ENCODE peak calls at places on chromosomes 3 and 15, in ten cellular contexts. One of them, this sample, is unnamed.

GRCh38 chr3:82773207-82773606 is 1011.8 kb upstream of the GBE1 start:
- DNase-seq in sigmoid colon: no peak
- DNase-seq in CD8-positive, alpha-beta T cell: no peak
- DNase-seq in transverse colon: no peak
- DNase-seq in psoas muscle: no peak
- DNase-seq in adrenal gland: no peak
- DNase-seq in GM10248: no peak
- DNase-seq in lower leg skin: no peak
- DNase-seq in fibroblast of lung: no peak
- DNase-seq in astrocyte of the cerebellum: no peak
- DNase-seq in this sample: no peak

GRCh38 chr15:26294062-26294689 is 431.0 kb upstream of the ATP10A start:
- DNase-seq in CD8-positive, alpha-beta T cell: no peak
- DNase-seq in sigmoid colon: no peak
- DNase-seq in transverse colon: no peak
- DNase-seq in fibroblast of lung: no peak
- DNase-seq in GM10248: no peak
- DNase-seq in adrenal gland: no peak
- DNase-seq in lower leg skin: no peak
- DNase-seq in astrocyte of the cerebellum: no peak
- DNase-seq in psoas muscle: no peak
- DNase-seq in this sample: no peak

GRCh38 chr3:31181661-31182060 is 287.2 kb upstream of the GADL1 start:
- DNase-seq in lower leg skin: no peak
- DNase-seq in psoas muscle: no peak
- DNase-seq in CD8-positive, alpha-beta T cell: no peak
- DNase-seq in adrenal gland: no peak
- DNase-seq in astrocyte of the cerebellum: no peak
- DNase-seq in GM10248: no peak
- DNase-seq in sigmoid colon: no peak
- DNase-seq in transverse colon: no peak
- DNase-seq in fibroblast of lung: no peak
- DNase-seq in this sample: no peak

GRCh38 chr3:46926871-46927717 is 49.5 kb downstream of the CCDC12 start:
- DNase-seq in astrocyte of the cerebellum: no peak
- DNase-seq in adrenal gland: no peak
- DNase-seq in GM10248: peak; percentile 86
- DNase-seq in fibroblast of lung: no peak
- DNase-seq in psoas muscle: peak; percentile 41
- DNase-seq in CD8-positive, alpha-beta T cell: no peak
- DNase-seq in sigmoid colon: peak; percentile 61
- DNase-seq in transverse colon: peak; percentile 47
- DNase-seq in lower leg skin: no peak
- DNase-seq in this sample: no peak

GRCh38 chr15:97998307-97999071 is 38.0 kb downstream of the ARRDC4 start:
- DNase-seq in GM10248: no peak
- DNase-seq in adrenal gland: no peak
- DNase-seq in fibroblast of lung: no peak
- DNase-seq in transverse colon: no peak
- DNase-seq in CD8-positive, alpha-beta T cell: no peak
- DNase-seq in sigmoid colon: no peak
- DNase-seq in lower leg skin: no peak
- DNase-seq in psoas muscle: no peak
- DNase-seq in astrocyte of the cerebellum: no peak
- DNase-seq in this sample: no peak

GRCh38 chr3:18797378-18797777 is 350.9 kb upstream of the KCNH8 start:
- DNase-seq in astrocyte of the cerebellum: no peak
- DNase-seq in psoas muscle: no peak
- DNase-seq in lower leg skin: no peak
- DNase-seq in fibroblast of lung: no peak
- DNase-seq in CD8-positive, alpha-beta T cell: no peak
- DNase-seq in transverse colon: no peak
- DNase-seq in adrenal gland: no peak
- DNase-seq in GM10248: no peak
- DNase-seq in sigmoid colon: no peak
- DNase-seq in this sample: no peak

GRCh38 chr15:61749169-61749568 is 311.1 kb downstream of the VPS13C start:
- DNase-seq in lower leg skin: no peak
- DNase-seq in astrocyte of the cerebellum: no peak
- DNase-seq in GM10248: no peak
- DNase-seq in adrenal gland: no peak
- DNase-seq in psoas muscle: no peak
- DNase-seq in fibroblast of lung: peak; percentile 40
- DNase-seq in transverse colon: no peak
- DNase-seq in CD8-positive, alpha-beta T cell: no peak
- DNase-seq in sigmoid colon: no peak
- DNase-seq in this sample: no peak

GRCh38 chr3:70749122-70749521 is 436.7 kb upstream of the MDFIC2 start:
- DNase-seq in fibroblast of lung: no peak
- DNase-seq in lower leg skin: no peak
- DNase-seq in psoas muscle: peak; percentile 43
- DNase-seq in astrocyte of the cerebellum: no peak
- DNase-seq in adrenal gland: no peak
- DNase-seq in sigmoid colon: no peak
- DNase-seq in GM10248: no peak
- DNase-seq in CD8-positive, alpha-beta T cell: no peak
- DNase-seq in transverse colon: no peak
- DNase-seq in this sample: no peak

GRCh38 chr3:57142335-57142734 is 22.8 kb downstream of the IL17RD start:
- DNase-seq in GM10248: no peak
- DNase-seq in transverse colon: no peak
- DNase-seq in lower leg skin: peak; percentile 77
- DNase-seq in astrocyte of the cerebellum: no peak
- DNase-seq in CD8-positive, alpha-beta T cell: no peak
- DNase-seq in fibroblast of lung: no peak
- DNase-seq in psoas muscle: no peak
- DNase-seq in sigmoid colon: no peak
- DNase-seq in adrenal gland: no peak
- DNase-seq in this sample: no peak

GRCh38 chr3:124885466-124886167 is 1.5 kb downstream of the ITGB5 start:
- DNase-seq in astrocyte of the cerebellum: no peak
- DNase-seq in adrenal gland: no peak
- DNase-seq in sigmoid colon: peak; percentile 63
- DNase-seq in psoas muscle: no peak
- DNase-seq in fibroblast of lung: no peak
- DNase-seq in GM10248: no peak
- DNase-seq in CD8-positive, alpha-beta T cell: no peak
- DNase-seq in transverse colon: no peak
- DNase-seq in lower leg skin: no peak
- DNase-seq in this sample: no peak

GRCh38 chr3:101070260-101071121 is 77.3 kb upstream of the ABI3BP start:
- DNase-seq in astrocyte of the cerebellum: no peak
- DNase-seq in GM10248: peak; percentile 52
- DNase-seq in sigmoid colon: peak; percentile 68
- DNase-seq in psoas muscle: peak; percentile 70
- DNase-seq in lower leg skin: peak; percentile 84
- DNase-seq in CD8-positive, alpha-beta T cell: peak; percentile 24
- DNase-seq in adrenal gland: peak; percentile 71
- DNase-seq in transverse colon: peak; percentile 84
- DNase-seq in fibroblast of lung: no peak
- DNase-seq in this sample: peak; percentile 18

DNA sequence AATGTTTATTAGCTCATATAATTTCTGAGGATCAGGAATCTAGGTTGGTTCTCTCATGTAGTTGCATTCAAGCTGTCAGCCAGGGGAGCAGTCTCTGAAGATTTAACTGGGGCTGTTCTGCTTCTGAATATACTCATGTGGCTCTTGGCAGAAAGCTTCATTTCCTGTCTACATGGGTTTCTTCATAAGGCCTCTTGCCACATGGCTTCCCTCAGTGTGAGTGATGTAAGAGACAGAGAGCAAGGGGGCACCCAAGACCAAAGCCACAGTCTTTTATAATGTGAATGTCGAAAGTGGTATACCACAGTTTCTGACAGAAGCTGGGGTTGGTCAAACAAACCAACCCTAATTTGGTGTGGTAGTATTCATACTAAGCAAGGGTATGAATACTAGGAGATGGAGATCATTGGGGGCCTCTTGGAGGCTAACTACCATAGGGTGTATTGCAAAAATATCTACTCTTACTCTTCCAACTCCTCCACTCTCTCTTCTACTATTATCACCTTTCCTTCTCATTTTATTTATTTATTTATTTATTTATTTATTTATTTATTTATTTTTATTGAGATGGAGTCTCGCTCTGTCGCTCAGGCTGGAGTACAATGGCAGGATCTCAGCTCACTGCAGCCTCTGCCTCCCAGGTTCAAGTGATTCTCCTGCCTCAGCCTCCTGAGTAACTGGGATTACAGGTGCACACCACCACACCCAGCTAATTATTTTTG is 123.8 kb downstream of the B3GALNT1 start:
- DNase-seq in CD8-positive, alpha-beta T cell: no peak
- DNase-seq in psoas muscle: no peak
- DNase-seq in fibroblast of lung: no peak
- DNase-seq in astrocyte of the cerebellum: peak; percentile 9
- DNase-seq in sigmoid colon: no peak
- DNase-seq in lower leg skin: no peak
- DNase-seq in transverse colon: no peak
- DNase-seq in adrenal gland: peak; percentile 39
- DNase-seq in GM10248: no peak
- DNase-seq in this sample: no peak
- TF ChIP-seq CTCF in CD8-positive, alpha-beta T cell: no peak
- TF ChIP-seq CTCF in psoas muscle: no peak
- TF ChIP-seq CTCF in fibroblast of lung: no peak
- TF ChIP-seq CTCF in astrocyte of the cerebellum: no peak
- TF ChIP-seq CTCF in sigmoid colon: no peak
- TF ChIP-seq CTCF in lower leg skin: no peak
- TF ChIP-seq CTCF in transverse colon: no peak
- TF ChIP-seq CTCF in adrenal gland: no peak
- TF ChIP-seq CTCF in GM10248: no peak
- TF ChIP-seq CTCF in this sample: no peak

GRCh38 chr3:54866221-54866620 is 61.6 kb downstream of the LRTM1 start:
- DNase-seq in transverse colon: no peak
- DNase-seq in CD8-positive, alpha-beta T cell: no peak
- DNase-seq in adrenal gland: no peak
- DNase-seq in psoas muscle: no peak
- DNase-seq in GM10248: no peak
- DNase-seq in sigmoid colon: no peak
- DNase-seq in astrocyte of the cerebellum: no peak
- DNase-seq in fibroblast of lung: no peak
- DNase-seq in lower leg skin: peak; percentile 70
- DNase-seq in this sample: no peak

GRCh38 chr3:54874816-54875556 is 52.9 kb downstream of the LRTM1 start:
- DNase-seq in lower leg skin: no peak
- DNase-seq in fibroblast of lung: no peak
- DNase-seq in adrenal gland: no peak
- DNase-seq in psoas muscle: no peak
- DNase-seq in CD8-positive, alpha-beta T cell: no peak
- DNase-seq in astrocyte of the cerebellum: no peak
- DNase-seq in GM10248: no peak
- DNase-seq in sigmoid colon: no peak
- DNase-seq in transverse colon: no peak
- DNase-seq in this sample: no peak

GRCh38 chr3:54871867-54872266 is 56.0 kb downstream of the LRTM1 start:
- DNase-seq in lower leg skin: no peak
- DNase-seq in adrenal gland: no peak
- DNase-seq in fibroblast of lung: no peak
- DNase-seq in psoas muscle: no peak
- DNase-seq in transverse colon: no peak
- DNase-seq in GM10248: no peak
- DNase-seq in sigmoid colon: no peak
- DNase-seq in astrocyte of the cerebellum: no peak
- DNase-seq in CD8-positive, alpha-beta T cell: no peak
- DNase-seq in this sample: no peak

GRCh38 chr3:54873059-54873695 is 54.7 kb downstream of the LRTM1 start:
- DNase-seq in adrenal gland: no peak
- DNase-seq in GM10248: no peak
- DNase-seq in lower leg skin: no peak
- DNase-seq in sigmoid colon: no peak
- DNase-seq in CD8-positive, alpha-beta T cell: no peak
- DNase-seq in transverse colon: no peak
- DNase-seq in psoas muscle: no peak
- DNase-seq in astrocyte of the cerebellum: no peak
- DNase-seq in fibroblast of lung: no peak
- DNase-seq in this sample: no peak

GRCh38 chr3:54870423-54870822 is 57.4 kb downstream of the LRTM1 start:
- DNase-seq in GM10248: no peak
- DNase-seq in transverse colon: no peak
- DNase-seq in sigmoid colon: no peak
- DNase-seq in lower leg skin: no peak
- DNase-seq in psoas muscle: no peak
- DNase-seq in fibroblast of lung: peak; percentile 91
- DNase-seq in adrenal gland: peak; percentile 51
- DNase-seq in astrocyte of the cerebellum: peak; percentile 90
- DNase-seq in CD8-positive, alpha-beta T cell: no peak
- DNase-seq in this sample: peak; percentile 8
- TF ChIP-seq CTCF in GM10248: peak; percentile 20
- TF ChIP-seq CTCF in transverse colon: peak; percentile 43
- TF ChIP-seq CTCF in sigmoid colon: no peak
- TF ChIP-seq CTCF in lower leg skin: no peak
- TF ChIP-seq CTCF in psoas muscle: peak; percentile 61
- TF ChIP-seq CTCF in fibroblast of lung: peak; percentile 83
- TF ChIP-seq CTCF in adrenal gland: peak; percentile 69
- TF ChIP-seq CTCF in astrocyte of the cerebellum: peak; percentile 77
- TF ChIP-seq CTCF in CD8-positive, alpha-beta T cell: no peak
- TF ChIP-seq CTCF in this sample: peak; percentile 70

DNA sequence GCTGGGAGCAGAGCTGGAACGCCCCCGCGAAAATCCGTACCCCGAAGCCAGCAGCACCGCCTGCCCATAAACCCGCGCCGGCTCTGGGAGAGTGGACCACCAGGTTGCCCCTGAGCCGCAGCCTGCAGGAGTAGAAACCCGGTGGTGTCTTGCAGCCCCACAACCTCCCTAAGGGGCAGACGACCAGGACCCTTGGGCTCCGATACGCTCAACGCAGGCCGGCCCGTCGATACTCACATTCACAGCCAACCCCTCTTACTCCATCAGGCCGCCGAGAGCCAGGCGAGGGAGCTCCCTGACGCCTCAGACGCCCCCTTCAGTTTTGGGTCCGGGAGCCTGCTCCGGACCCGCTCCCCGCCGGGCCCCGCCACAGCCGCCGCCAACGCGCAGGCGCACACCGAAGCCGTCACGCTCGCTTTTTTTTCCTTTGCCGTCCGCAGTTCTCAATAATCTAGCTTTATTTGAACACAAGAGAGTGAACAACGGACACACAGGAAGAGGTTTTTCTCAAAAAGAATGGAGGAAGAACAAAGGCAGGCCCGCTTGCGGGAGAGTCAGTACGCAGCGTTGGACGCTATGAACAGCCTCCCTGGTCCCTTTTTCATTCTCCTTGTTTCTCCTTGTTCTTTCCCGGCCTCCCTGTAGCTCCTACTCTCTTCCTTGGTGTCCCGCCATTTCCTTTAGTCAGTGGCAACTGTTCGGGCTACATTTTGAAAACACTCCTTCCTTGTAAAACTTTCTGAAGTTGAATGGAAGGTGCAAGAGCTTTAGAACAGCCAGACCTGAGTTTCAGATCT is at the start of gene ZNF106:
- DNase-seq in psoas muscle: peak; percentile 94
- DNase-seq in fibroblast of lung: peak; percentile 93
- DNase-seq in GM10248: peak; percentile 94
- DNase-seq in CD8-positive, alpha-beta T cell: peak; percentile 71
- DNase-seq in sigmoid colon: peak; percentile 91
- DNase-seq in transverse colon: peak; percentile 89
- DNase-seq in adrenal gland: peak; percentile 87
- DNase-seq in astrocyte of the cerebellum: peak; percentile 81
- DNase-seq in lower leg skin: peak; percentile 97
- DNase-seq in this sample: peak; percentile 84
- TF ChIP-seq CTCF in psoas muscle: no peak
- TF ChIP-seq CTCF in fibroblast of lung: peak; percentile 18
- TF ChIP-seq CTCF in GM10248: no peak
- TF ChIP-seq CTCF in CD8-positive, alpha-beta T cell: no peak
- TF ChIP-seq CTCF in sigmoid colon: no peak
- TF ChIP-seq CTCF in transverse colon: no peak
- TF ChIP-seq CTCF in adrenal gland: no peak
- TF ChIP-seq CTCF in astrocyte of the cerebellum: peak; percentile 31
- TF ChIP-seq CTCF in lower leg skin: no peak
- TF ChIP-seq CTCF in this sample: no peak

GRCh38 chr3:139388077-139388476 is 1.4 kb downstream of the COPB2 start:
- DNase-seq in adrenal gland: no peak
- DNase-seq in GM10248: no peak
- DNase-seq in fibroblast of lung: no peak
- DNase-seq in lower leg skin: no peak
- DNase-seq in sigmoid colon: no peak
- DNase-seq in astrocyte of the cerebellum: no peak
- DNase-seq in transverse colon: no peak
- DNase-seq in CD8-positive, alpha-beta T cell: no peak
- DNase-seq in psoas muscle: no peak
- DNase-seq in this sample: no peak
- TF ChIP-seq CTCF in adrenal gland: no peak
- TF ChIP-seq CTCF in GM10248: no peak
- TF ChIP-seq CTCF in fibroblast of lung: no peak
- TF ChIP-seq CTCF in lower leg skin: no peak
- TF ChIP-seq CTCF in sigmoid colon: no peak
- TF ChIP-seq CTCF in astrocyte of the cerebellum: no peak
- TF ChIP-seq CTCF in transverse colon: no peak
- TF ChIP-seq CTCF in CD8-positive, alpha-beta T cell: no peak
- TF ChIP-seq CTCF in psoas muscle: no peak
- TF ChIP-seq CTCF in this sample: no peak

This sample was measured in neural crest cell.